ENCODE peak calls at places on chromosomes 6 and 20, in ten cellular contexts. One of them, this sample, is unnamed.

GRCh38 chr6:113644861-113645575 is 212.1 kb upstream of the MARCKS start:
- DNase-seq in adrenal gland: no peak
- DNase-seq in MCF 10A: peak
- DNase-seq in OCI-LY7: no peak
- DNase-seq in lower lobe of right lung: no peak
- DNase-seq in GM10248: no peak
- DNase-seq in ovary: no peak
- DNase-seq in choroid plexus epithelial cell: peak
- DNase-seq in left ventricle myocardium inferior: no peak
- DNase-seq in retinal pigment epithelial cell: no peak
- DNase-seq in this sample: no peak

GRCh38 chr6:11710968-11711643 is 67.5 kb downstream of the ADTRP start:
- DNase-seq in adrenal gland: no peak
- DNase-seq in MCF 10A: no peak
- DNase-seq in OCI-LY7: no peak
- DNase-seq in lower lobe of right lung: no peak
- DNase-seq in GM10248: no peak
- DNase-seq in ovary: no peak
- DNase-seq in choroid plexus epithelial cell: no peak
- DNase-seq in left ventricle myocardium inferior: no peak
- DNase-seq in retinal pigment epithelial cell: peak
- DNase-seq in this sample: no peak

GRCh38 chr6:139381216-139381615 is 6.8 kb upstream of the CITED2 start:
- DNase-seq in adrenal gland: no peak
- DNase-seq in MCF 10A: no peak
- DNase-seq in OCI-LY7: no peak
- DNase-seq in lower lobe of right lung: no peak
- DNase-seq in GM10248: no peak
- DNase-seq in ovary: no peak
- DNase-seq in choroid plexus epithelial cell: peak
- DNase-seq in left ventricle myocardium inferior: no peak
- DNase-seq in retinal pigment epithelial cell: no peak
- DNase-seq in this sample: no peak

GRCh38 chr20:8527998-8528397 is 395.9 kb downstream of the PLCB1 start:
- DNase-seq in adrenal gland: no peak
- DNase-seq in MCF 10A: peak
- DNase-seq in OCI-LY7: peak
- DNase-seq in lower lobe of right lung: no peak
- DNase-seq in GM10248: no peak
- DNase-seq in ovary: no peak
- DNase-seq in choroid plexus epithelial cell: peak
- DNase-seq in left ventricle myocardium inferior: no peak
- DNase-seq in retinal pigment epithelial cell: no peak
- DNase-seq in this sample: no peak

GRCh38 chr20:44112456-44112855 is 74.5 kb downstream of the JPH2 start:
- DNase-seq in adrenal gland: no peak
- DNase-seq in MCF 10A: no peak
- DNase-seq in OCI-LY7: no peak
- DNase-seq in lower lobe of right lung: no peak
- DNase-seq in GM10248: no peak
- DNase-seq in ovary: no peak
- DNase-seq in choroid plexus epithelial cell: no peak
- DNase-seq in left ventricle myocardium inferior: no peak
- DNase-seq in retinal pigment epithelial cell: no peak
- DNase-seq in this sample: no peak

GRCh38 chr6:36334832-36335459 is 1.7 kb downstream of the BNIP5 start:
- DNase-seq in adrenal gland: no peak
- DNase-seq in MCF 10A: no peak
- DNase-seq in OCI-LY7: no peak
- DNase-seq in lower lobe of right lung: no peak
- DNase-seq in GM10248: no peak
- DNase-seq in ovary: no peak
- DNase-seq in choroid plexus epithelial cell: no peak
- DNase-seq in left ventricle myocardium inferior: no peak
- DNase-seq in retinal pigment epithelial cell: no peak
- DNase-seq in this sample: no peak

GRCh38 chr20:14707026-14707680 is 369.7 kb upstream of the FLRT3 start:
- DNase-seq in adrenal gland: no peak
- DNase-seq in MCF 10A: no peak
- DNase-seq in OCI-LY7: no peak
- DNase-seq in lower lobe of right lung: no peak
- DNase-seq in GM10248: no peak
- DNase-seq in ovary: no peak
- DNase-seq in choroid plexus epithelial cell: peak
- DNase-seq in left ventricle myocardium inferior: no peak
- DNase-seq in retinal pigment epithelial cell: no peak
- DNase-seq in this sample: no peak

GRCh38 chr6:36071281-36071680 is 43.7 kb downstream of the MAPK14 start:
- DNase-seq in adrenal gland: no peak
- DNase-seq in MCF 10A: no peak
- DNase-seq in OCI-LY7: no peak
- DNase-seq in lower lobe of right lung: no peak
- DNase-seq in GM10248: no peak
- DNase-seq in ovary: no peak
- DNase-seq in choroid plexus epithelial cell: no peak
- DNase-seq in left ventricle myocardium inferior: no peak
- DNase-seq in retinal pigment epithelial cell: no peak
- DNase-seq in this sample: no peak

GRCh38 chr6:22447862-22448261 is 121.5 kb upstream of the HDGFL1 start:
- DNase-seq in adrenal gland: no peak
- DNase-seq in MCF 10A: no peak
- DNase-seq in OCI-LY7: no peak
- DNase-seq in lower lobe of right lung: no peak
- DNase-seq in GM10248: no peak
- DNase-seq in ovary: no peak
- DNase-seq in choroid plexus epithelial cell: peak
- DNase-seq in left ventricle myocardium inferior: no peak
- DNase-seq in retinal pigment epithelial cell: no peak
- DNase-seq in this sample: no peak

DNA sequence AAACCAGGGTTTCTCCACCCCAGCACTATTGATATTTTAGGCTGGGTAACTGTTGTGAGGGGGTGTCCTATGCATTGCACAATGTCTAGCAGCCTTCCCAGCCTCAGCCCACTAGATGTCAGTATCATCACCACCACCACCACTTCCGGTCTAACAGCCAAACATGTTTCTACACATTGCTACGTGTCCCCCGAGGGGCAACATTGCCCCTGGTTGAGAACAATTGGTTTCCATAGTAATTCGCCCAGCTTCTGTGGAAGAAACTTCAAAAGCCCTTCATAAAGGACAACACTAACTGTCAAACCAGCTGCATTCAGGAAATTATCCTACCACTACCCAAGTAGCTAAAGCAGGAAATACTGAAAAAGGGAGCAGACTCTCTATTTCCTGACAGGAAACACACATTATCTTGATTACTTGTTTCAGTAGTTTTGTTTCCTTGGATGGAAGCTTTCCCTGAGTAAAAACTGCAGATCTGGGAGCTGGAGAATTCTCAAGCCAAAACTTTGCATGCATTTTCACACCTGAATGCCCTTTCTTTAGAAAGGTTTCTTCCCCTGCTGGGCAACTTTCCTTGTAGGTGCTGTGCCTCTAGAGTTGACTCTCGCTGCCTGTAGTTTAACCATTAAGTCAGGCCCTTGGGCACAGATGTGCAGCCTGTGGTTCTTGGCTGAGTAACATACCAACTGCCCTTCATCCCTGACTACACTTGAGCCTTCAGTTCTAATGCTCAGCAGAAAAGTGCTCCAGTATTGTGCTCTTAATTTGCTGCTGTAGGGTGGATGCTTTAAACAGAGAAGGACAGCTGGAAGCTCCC is 23.6 kb downstream of the PKHD1 start:
- DNase-seq in adrenal gland: no peak
- DNase-seq in MCF 10A: peak
- DNase-seq in OCI-LY7: peak
- DNase-seq in lower lobe of right lung: no peak
- DNase-seq in GM10248: peak
- DNase-seq in ovary: no peak
- DNase-seq in choroid plexus epithelial cell: peak
- DNase-seq in left ventricle myocardium inferior: no peak
- DNase-seq in retinal pigment epithelial cell: no peak
- DNase-seq in this sample: peak
- TF ChIP-seq CTCF in adrenal gland: peak
- TF ChIP-seq CTCF in MCF 10A: no peak
- TF ChIP-seq CTCF in OCI-LY7: peak
- TF ChIP-seq CTCF in lower lobe of right lung: peak
- TF ChIP-seq CTCF in GM10248: peak
- TF ChIP-seq CTCF in ovary: no peak
- TF ChIP-seq CTCF in choroid plexus epithelial cell: peak
- TF ChIP-seq CTCF in left ventricle myocardium inferior: peak
- TF ChIP-seq CTCF in retinal pigment epithelial cell: peak
- TF ChIP-seq CTCF in this sample: peak

DNA sequence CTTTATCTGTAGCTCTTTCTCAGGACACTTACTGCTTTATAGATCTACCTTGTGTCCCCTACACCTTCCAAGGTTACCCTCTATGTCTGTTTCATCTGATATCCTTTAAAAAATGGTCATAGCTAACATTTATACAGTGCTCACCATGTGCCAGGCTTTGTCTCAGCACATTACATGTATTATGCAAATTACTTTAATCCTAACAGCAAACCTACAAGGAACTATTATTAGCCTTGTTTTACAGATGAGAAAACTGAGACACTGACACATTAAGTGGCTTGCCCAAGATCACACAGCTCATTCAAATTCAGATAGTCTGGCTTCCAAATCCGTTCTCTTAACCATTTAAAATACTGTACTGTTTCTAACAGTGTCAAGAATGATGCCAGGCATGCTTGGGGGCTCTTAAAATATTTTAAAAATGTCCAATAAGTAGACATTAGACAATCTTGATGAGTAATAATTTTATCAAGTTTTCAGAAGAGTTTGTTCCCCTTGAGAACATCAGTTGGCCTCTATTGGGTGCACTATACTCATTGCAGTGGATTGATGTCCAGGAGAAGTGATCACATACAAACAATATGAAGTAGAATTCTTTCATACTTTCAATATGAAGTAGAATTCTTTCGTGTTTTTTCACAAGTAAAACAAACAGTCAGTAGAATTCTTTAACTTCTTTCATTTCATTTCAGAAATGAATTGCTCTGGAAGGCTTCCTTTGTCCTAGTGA is 69.6 kb downstream of the DNAH8 start:
- DNase-seq in adrenal gland: no peak
- DNase-seq in MCF 10A: no peak
- DNase-seq in OCI-LY7: no peak
- DNase-seq in lower lobe of right lung: no peak
- DNase-seq in GM10248: no peak
- DNase-seq in ovary: no peak
- DNase-seq in choroid plexus epithelial cell: peak
- DNase-seq in left ventricle myocardium inferior: no peak
- DNase-seq in retinal pigment epithelial cell: no peak
- DNase-seq in this sample: no peak
- TF ChIP-seq CTCF in adrenal gland: no peak
- TF ChIP-seq CTCF in MCF 10A: no peak
- TF ChIP-seq CTCF in OCI-LY7: no peak
- TF ChIP-seq CTCF in lower lobe of right lung: no peak
- TF ChIP-seq CTCF in GM10248: no peak
- TF ChIP-seq CTCF in ovary: no peak
- TF ChIP-seq CTCF in choroid plexus epithelial cell: no peak
- TF ChIP-seq CTCF in left ventricle myocardium inferior: no peak
- TF ChIP-seq CTCF in retinal pigment epithelial cell: no peak
- TF ChIP-seq CTCF in this sample: no peak

GRCh38 chr6:15274696-15275387 is 29.0 kb downstream of the JARID2 start:
- DNase-seq in adrenal gland: no peak
- DNase-seq in MCF 10A: peak
- DNase-seq in OCI-LY7: no peak
- DNase-seq in lower lobe of right lung: no peak
- DNase-seq in GM10248: no peak
- DNase-seq in ovary: no peak
- DNase-seq in choroid plexus epithelial cell: peak
- DNase-seq in left ventricle myocardium inferior: no peak
- DNase-seq in retinal pigment epithelial cell: no peak
- DNase-seq in this sample: no peak
- TF ChIP-seq CTCF in adrenal gland: peak
- TF ChIP-seq CTCF in MCF 10A: no peak
- TF ChIP-seq CTCF in OCI-LY7: peak
- TF ChIP-seq CTCF in lower lobe of right lung: no peak
- TF ChIP-seq CTCF in GM10248: no peak
- TF ChIP-seq CTCF in ovary: no peak
- TF ChIP-seq CTCF in choroid plexus epithelial cell: peak
- TF ChIP-seq CTCF in left ventricle myocardium inferior: peak
- TF ChIP-seq CTCF in retinal pigment epithelial cell: peak
- TF ChIP-seq CTCF in this sample: peak

GRCh38 chr6:158564243-158565121 is 4.6 kb downstream of the TMEM181 start:
- DNase-seq in adrenal gland: no peak
- DNase-seq in MCF 10A: no peak
- DNase-seq in OCI-LY7: no peak
- DNase-seq in lower lobe of right lung: no peak
- DNase-seq in GM10248: no peak
- DNase-seq in ovary: no peak
- DNase-seq in choroid plexus epithelial cell: no peak
- DNase-seq in left ventricle myocardium inferior: no peak
- DNase-seq in retinal pigment epithelial cell: no peak
- DNase-seq in this sample: no peak

GRCh38 chr6:158565122-158565429 is 5.2 kb downstream of the TMEM181 start:
- DNase-seq in adrenal gland: no peak
- DNase-seq in MCF 10A: no peak
- DNase-seq in OCI-LY7: no peak
- DNase-seq in lower lobe of right lung: no peak
- DNase-seq in GM10248: no peak
- DNase-seq in ovary: no peak
- DNase-seq in choroid plexus epithelial cell: no peak
- DNase-seq in left ventricle myocardium inferior: no peak
- DNase-seq in retinal pigment epithelial cell: no peak
- DNase-seq in this sample: no peak

GRCh38 chr6:158566207-158566818 is 6.4 kb downstream of the TMEM181 start:
- DNase-seq in adrenal gland: no peak
- DNase-seq in MCF 10A: no peak
- DNase-seq in OCI-LY7: no peak
- DNase-seq in lower lobe of right lung: no peak
- DNase-seq in GM10248: no peak
- DNase-seq in ovary: no peak
- DNase-seq in choroid plexus epithelial cell: no peak
- DNase-seq in left ventricle myocardium inferior: no peak
- DNase-seq in retinal pigment epithelial cell: no peak
- DNase-seq in this sample: no peak

GRCh38 chr6:158567152-158567551 is 7.3 kb downstream of the TMEM181 start:
- DNase-seq in adrenal gland: no peak
- DNase-seq in MCF 10A: no peak
- DNase-seq in OCI-LY7: no peak
- DNase-seq in lower lobe of right lung: no peak
- DNase-seq in GM10248: no peak
- DNase-seq in ovary: no peak
- DNase-seq in choroid plexus epithelial cell: no peak
- DNase-seq in left ventricle myocardium inferior: no peak
- DNase-seq in retinal pigment epithelial cell: no peak
- DNase-seq in this sample: no peak

DNA sequence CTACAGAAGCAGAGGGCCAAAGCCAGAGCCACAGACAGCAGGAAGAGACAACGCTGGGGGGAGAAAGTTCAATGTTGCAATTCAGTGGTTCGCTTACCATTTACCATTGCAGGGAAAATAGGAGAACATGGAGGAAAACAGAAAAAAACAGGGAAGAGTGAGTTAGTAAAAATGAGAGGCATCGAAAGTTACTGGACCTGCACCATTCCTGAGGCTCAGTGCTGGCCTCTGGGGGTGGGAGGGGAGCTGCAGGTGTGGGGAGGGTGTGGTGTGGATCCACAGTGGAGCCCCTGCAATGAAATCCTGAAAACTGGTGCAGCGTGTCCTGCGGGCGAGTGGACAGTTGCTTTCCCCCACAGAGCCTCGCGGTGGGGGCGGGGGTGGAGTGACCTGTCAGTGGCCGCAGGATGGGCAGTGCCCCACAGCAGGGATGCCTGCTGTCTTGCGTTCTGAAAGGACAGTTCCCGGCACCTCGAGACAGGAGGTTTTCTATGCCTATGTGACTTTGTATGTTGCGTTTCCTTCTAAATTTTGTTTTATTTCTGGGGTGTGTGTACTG is 5.7 kb downstream of the TMEM181 start:
- DNase-seq in adrenal gland: no peak
- DNase-seq in MCF 10A: no peak
- DNase-seq in OCI-LY7: no peak
- DNase-seq in lower lobe of right lung: no peak
- DNase-seq in GM10248: no peak
- DNase-seq in ovary: no peak
- DNase-seq in choroid plexus epithelial cell: no peak
- DNase-seq in left ventricle myocardium inferior: no peak
- DNase-seq in retinal pigment epithelial cell: no peak
- DNase-seq in this sample: no peak
- TF ChIP-seq CTCF in adrenal gland: no peak
- TF ChIP-seq CTCF in MCF 10A: no peak
- TF ChIP-seq CTCF in OCI-LY7: no peak
- TF ChIP-seq CTCF in lower lobe of right lung: no peak
- TF ChIP-seq CTCF in GM10248: no peak
- TF ChIP-seq CTCF in ovary: no peak
- TF ChIP-seq CTCF in choroid plexus epithelial cell: peak
- TF ChIP-seq CTCF in left ventricle myocardium inferior: no peak
- TF ChIP-seq CTCF in retinal pigment epithelial cell: peak
- TF ChIP-seq CTCF in this sample: no peak